ENCODE peak calls at places on chromosomes 3 and 15, in five cellular contexts. S is adipocyte, K is midbrain, Z is A172, L is RCC 7860. P is an unnamed sample.

GRCh38 chr15:45719490-45719889 is 84.7 kb downstream of the SQOR start:
- DNase-seq in S (no peak), Z (no peak), K (no peak), L (no peak), P (no peak)

GRCh38 chr3:99498544-99499234 is 139.7 kb upstream of the COL8A1 start:
- DNase-seq in K (no peak), S (peak; percentile 35), L (no peak), Z (no peak), P (peak; percentile 56)

GRCh38 chr3:57164217-57164605 is 942 bp downstream of the IL17RD start:
- DNase-seq in S (peak; percentile 61), Z (no peak), K (no peak), L (no peak), P (peak; percentile 58)

GRCh38 chr3:193560870-193561269 is 6.2 kb upstream of the ATP13A4 start:
- DNase-seq in S (no peak), K (peak; percentile 46), L (no peak), Z (no peak), P (no peak)

GRCh38 chr15:60871152-60871551 is 357.9 kb downstream of the RORA start:
- DNase-seq in K (no peak), L (no peak), Z (no peak), S (no peak), P (no peak)

GRCh38 chr3:58291671-58292338 is 14.2 kb upstream of the RPP14 start:
- DNase-seq in K (no peak), L (no peak), S (no peak), Z (no peak), P (no peak)

GRCh38 chr3:170360916-170361315 is 3.4 kb downstream of the SKIL start:
- DNase-seq in K (no peak), L (no peak), S (no peak), Z (no peak), P (no peak)

GRCh38 chr3:73600293-73600938 is 24.3 kb downstream of the PDZRN3 start:
- DNase-seq in L (no peak), Z (no peak), K (peak; percentile 9), S (peak; percentile 90), P (no peak)

GRCh38 chr3:129063841-129064482 is 3.4 kb downstream of the GP9 start:
- DNase-seq in K (no peak), Z (no peak), S (no peak), L (no peak), P (peak; percentile 54)

GRCh38 chr3:38553071-38553470 is 56.9 kb downstream of the EXOG start:
- DNase-seq in S (no peak), L (no peak), Z (no peak), K (no peak), P (no peak)

GRCh38 chr3:168003911-168004310 is 91.8 kb downstream of the GOLIM4 start:
- DNase-seq in L (no peak), K (no peak), S (no peak), Z (no peak), P (no peak)

GRCh38 chr3:114380233-114380645 is 86.4 kb downstream of the TIGIT start:
- DNase-seq in Z (peak; percentile 51), L (no peak), K (peak; percentile 83), S (peak; percentile 88), P (peak; percentile 68)

GRCh38 chr3:56238299-56238698 is 230.0 kb downstream of the ERC2 start:
- DNase-seq in L (no peak), S (no peak), Z (no peak), K (no peak), P (no peak)

GRCh38 chr15:37585966-37586656 is 348.3 kb upstream of the TMCO5A start:
- DNase-seq in Z (no peak), S (peak; percentile 61), K (no peak), L (no peak), P (no peak)